ENCODE peak calls at places on chromosomes 1 and 21, in five cellular contexts. One of them, this sample, is unnamed.

GRCh38 chr1:30659702-30660101 is 63.7 kb downstream of the MATN1 start:
- DNase-seq in GM23338: no peak
- DNase-seq in B cell: no peak
- DNase-seq in WTC11: no peak
- DNase-seq in GM20000: no peak
- DNase-seq in this sample: no peak

GRCh38 chr21:35326677-35327076 is 277.6 kb upstream of the RUNX1 start:
- DNase-seq in GM23338: no peak
- DNase-seq in B cell: no peak
- DNase-seq in WTC11: no peak
- DNase-seq in GM20000: no peak
- DNase-seq in this sample: no peak

GRCh38 chr21:42400525-42400924 is 3.2 kb upstream of the UBASH3A start:
- DNase-seq in GM23338: no peak
- DNase-seq in B cell: peak; percentile 38
- DNase-seq in WTC11: no peak
- DNase-seq in GM20000: no peak
- DNase-seq in this sample: no peak

GRCh38 chr1:75796376-75797272 is at the start of gene MSH4:
- DNase-seq in GM23338: peak; percentile 21
- DNase-seq in B cell: no peak
- DNase-seq in WTC11: no peak
- DNase-seq in GM20000: no peak
- DNase-seq in this sample: peak; percentile 10

GRCh38 chr1:221741364-221741970 is 422 bp downstream of the DUSP10 start:
- DNase-seq in GM23338: peak; percentile 57
- DNase-seq in B cell: peak; percentile 51
- DNase-seq in WTC11: peak; percentile 17
- DNase-seq in GM20000: no peak
- DNase-seq in this sample: peak; percentile 31

GRCh38 chr1:58929667-58930325 is 145.9 kb upstream of the JUN start:
- DNase-seq in GM23338: no peak
- DNase-seq in B cell: no peak
- DNase-seq in WTC11: no peak
- DNase-seq in GM20000: no peak
- DNase-seq in this sample: no peak

GRCh38 chr1:236516929-236517704 is 6.7 kb upstream of the LGALS8 start:
- DNase-seq in GM23338: no peak
- DNase-seq in B cell: no peak
- DNase-seq in WTC11: no peak
- DNase-seq in GM20000: no peak
- DNase-seq in this sample: no peak

GRCh38 chr1:243645281-243645680 is 204.8 kb downstream of the AKT3 start:
- DNase-seq in GM23338: no peak
- DNase-seq in B cell: no peak
- DNase-seq in WTC11: no peak
- DNase-seq in GM20000: no peak
- DNase-seq in this sample: no peak

GRCh38 chr1:50080904-50081586 is 27.7 kb upstream of the ELAVL4 start:
- DNase-seq in GM23338: peak; percentile 59
- DNase-seq in B cell: no peak
- DNase-seq in WTC11: peak; percentile 27
- DNase-seq in GM20000: peak; percentile 9
- DNase-seq in this sample: no peak

GRCh38 chr1:202288177-202288576 is 53.6 kb downstream of the UBE2T start:
- DNase-seq in GM23338: no peak
- DNase-seq in B cell: no peak
- DNase-seq in WTC11: no peak
- DNase-seq in GM20000: no peak
- DNase-seq in this sample: no peak

GRCh38 chr1:54665852-54666251 is 24.3 kb downstream of the MROH7 start:
- DNase-seq in GM23338: no peak
- DNase-seq in B cell: no peak
- DNase-seq in WTC11: no peak
- DNase-seq in GM20000: no peak
- DNase-seq in this sample: no peak

GRCh38 chr1:22530701-22531100 is 32.6 kb upstream of the EPHA8 start:
- DNase-seq in GM23338: no peak
- DNase-seq in B cell: no peak
- DNase-seq in WTC11: no peak
- DNase-seq in GM20000: no peak
- DNase-seq in this sample: no peak

GRCh38 chr1:114454539-114454938 is 56.5 kb downstream of the TRIM33 start:
- DNase-seq in GM23338: no peak
- DNase-seq in B cell: no peak
- DNase-seq in WTC11: no peak
- DNase-seq in GM20000: no peak
- DNase-seq in this sample: no peak

GRCh38 chr1:151368000-151368744 is 4.3 kb downstream of the SELENBP1 start:
- DNase-seq in GM23338: no peak
- DNase-seq in B cell: no peak
- DNase-seq in WTC11: no peak
- DNase-seq in GM20000: no peak
- DNase-seq in this sample: no peak

GRCh38 chr1:248316796-248317195 is 7.6 kb downstream of the OR2M7 start:
- DNase-seq in GM23338: no peak
- DNase-seq in B cell: no peak
- DNase-seq in WTC11: no peak
- DNase-seq in GM20000: no peak
- DNase-seq in this sample: no peak

GRCh38 chr1:151047591-151047924 is at the start of gene C1orf56:
- DNase-seq in GM23338: peak; percentile 88
- DNase-seq in B cell: peak; percentile 72
- DNase-seq in WTC11: peak; percentile 70
- DNase-seq in GM20000: peak; percentile 86
- DNase-seq in this sample: peak; percentile 87

GRCh38 chr1:151993084-151993733 is 450 bp downstream of the S100A10 start:
- DNase-seq in GM23338: peak; percentile 76
- DNase-seq in B cell: peak; percentile 52
- DNase-seq in WTC11: peak; percentile 50
- DNase-seq in GM20000: peak; percentile 34
- DNase-seq in this sample: peak; percentile 46

GRCh38 chr1:111541721-111542120 is 38.3 kb upstream of the ADORA3 start:
- DNase-seq in GM23338: peak; percentile 65
- DNase-seq in B cell: no peak
- DNase-seq in WTC11: no peak
- DNase-seq in GM20000: no peak
- DNase-seq in this sample: no peak

GRCh38 chr1:111660204-111661150 is 40.9 kb downstream of the RAP1A start:
- DNase-seq in GM23338: no peak
- DNase-seq in B cell: no peak
- DNase-seq in WTC11: no peak
- DNase-seq in GM20000: no peak
- DNase-seq in this sample: no peak

GRCh38 chr1:40820251-40820797 is 36.7 kb downstream of the KCNQ4 start:
- DNase-seq in GM23338: peak; percentile 67
- DNase-seq in B cell: no peak
- DNase-seq in WTC11: peak; percentile 50
- DNase-seq in GM20000: no peak
- DNase-seq in this sample: no peak

GRCh38 chr1:210233495-210234253 is 1.1 kb downstream of the SERTAD4 start:
- DNase-seq in GM23338: peak; percentile 61
- DNase-seq in B cell: no peak
- DNase-seq in WTC11: peak; percentile 42
- DNase-seq in GM20000: no peak
- DNase-seq in this sample: peak; percentile 34

GRCh38 chr1:21579788-21580187 is 70.6 kb downstream of the ALPL start:
- DNase-seq in GM23338: no peak
- DNase-seq in B cell: no peak
- DNase-seq in WTC11: no peak
- DNase-seq in GM20000: no peak
- DNase-seq in this sample: no peak

GRCh38 chr21:41402796-41403195 is 23.2 kb upstream of the MX1 start:
- DNase-seq in GM23338: no peak
- DNase-seq in B cell: no peak
- DNase-seq in WTC11: no peak
- DNase-seq in GM20000: no peak
- DNase-seq in this sample: no peak

GRCh38 chr1:227774721-227775665 is 39.8 kb downstream of the SNAP47 start:
- DNase-seq in GM23338: no peak
- DNase-seq in B cell: no peak
- DNase-seq in WTC11: no peak
- DNase-seq in GM20000: no peak
- DNase-seq in this sample: no peak

GRCh38 chr21:34091607-34092006 is 18.2 kb downstream of the MRPS6 start:
- DNase-seq in GM23338: peak; percentile 60
- DNase-seq in B cell: no peak
- DNase-seq in WTC11: no peak
- DNase-seq in GM20000: no peak
- DNase-seq in this sample: no peak
- TF ChIP-seq CTCF in GM23338: peak; percentile 34
- TF ChIP-seq CTCF in B cell: peak; percentile 44
- TF ChIP-seq CTCF in WTC11: no peak
- TF ChIP-seq CTCF in GM20000: no peak
- TF ChIP-seq CTCF in this sample: peak; percentile 6

GRCh38 chr1:104132386-104132973 is 382.8 kb downstream of the AMY1C start:
- DNase-seq in GM23338: peak; percentile 75
- DNase-seq in B cell: no peak
- DNase-seq in WTC11: no peak
- DNase-seq in GM20000: peak; percentile 10
- DNase-seq in this sample: no peak
- TF ChIP-seq CTCF in GM23338: peak; percentile 83
- TF ChIP-seq CTCF in B cell: no peak
- TF ChIP-seq CTCF in WTC11: peak; percentile 28
- TF ChIP-seq CTCF in GM20000: no peak
- TF ChIP-seq CTCF in this sample: peak; percentile 34

GRCh38 chr21:24076179-24076578 is 1531.1 kb downstream of the MRPL39 start:
- DNase-seq in GM23338: no peak
- DNase-seq in B cell: no peak
- DNase-seq in WTC11: no peak
- DNase-seq in GM20000: no peak
- DNase-seq in this sample: no peak
- TF ChIP-seq CTCF in GM23338: no peak
- TF ChIP-seq CTCF in B cell: peak; percentile 68
- TF ChIP-seq CTCF in WTC11: no peak
- TF ChIP-seq CTCF in GM20000: no peak
- TF ChIP-seq CTCF in this sample: no peak

DNA sequence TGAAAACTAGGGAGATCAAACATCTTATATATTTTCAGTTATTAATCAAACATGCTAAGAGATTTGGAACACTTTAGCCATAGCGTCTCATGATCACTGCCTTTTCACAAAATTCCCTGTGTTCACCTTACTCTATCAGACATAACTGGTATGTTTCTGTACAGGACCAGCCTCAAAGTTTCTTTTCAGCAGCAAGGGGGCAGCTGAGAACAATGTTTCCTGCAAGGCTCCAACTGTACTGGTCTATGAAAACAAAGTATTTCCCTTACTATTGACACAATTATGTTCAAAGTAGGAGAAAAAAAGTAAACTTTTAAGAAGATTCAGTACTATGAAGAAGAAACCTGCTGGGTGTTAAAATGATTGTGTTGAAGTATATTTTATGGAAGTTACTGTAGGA is 98.5 kb downstream of the ATF6 start:
- DNase-seq in GM23338: no peak
- DNase-seq in B cell: no peak
- DNase-seq in WTC11: no peak
- DNase-seq in GM20000: no peak
- DNase-seq in this sample: no peak
- TF ChIP-seq CTCF in GM23338: peak; percentile 33
- TF ChIP-seq CTCF in B cell: no peak
- TF ChIP-seq CTCF in WTC11: no peak
- TF ChIP-seq CTCF in GM20000: no peak
- TF ChIP-seq CTCF in this sample: no peak

DNA sequence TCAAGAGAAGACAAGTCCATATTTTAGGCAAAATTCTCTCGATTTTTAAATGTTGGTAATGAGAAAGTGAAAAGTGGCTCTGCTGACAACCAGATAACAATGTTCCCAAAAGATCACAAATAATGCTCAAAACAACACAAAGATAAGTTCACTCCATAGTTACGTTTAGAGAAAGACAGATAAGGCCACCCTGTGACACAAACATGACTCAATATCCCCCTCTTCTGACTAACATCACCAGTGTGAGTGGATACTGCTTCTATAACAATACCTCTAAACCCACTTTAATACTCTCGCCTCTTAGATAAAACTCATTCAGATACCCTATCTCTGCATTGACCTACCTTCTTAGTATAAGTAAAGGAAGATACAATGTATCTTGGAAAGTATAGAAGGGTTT is 51.2 kb upstream of the RGS7 start:
- DNase-seq in GM23338: peak; percentile 23
- DNase-seq in B cell: no peak
- DNase-seq in WTC11: no peak
- DNase-seq in GM20000: no peak
- DNase-seq in this sample: no peak
- TF ChIP-seq CTCF in GM23338: peak; percentile 68
- TF ChIP-seq CTCF in B cell: no peak
- TF ChIP-seq CTCF in WTC11: no peak
- TF ChIP-seq CTCF in GM20000: no peak
- TF ChIP-seq CTCF in this sample: no peak

This sample was measured in GM10248.